ENCODE peak calls at places on chromosome X, in ten cellular contexts. K is stimulated activated effector memory CD8-positive, alpha-beta T cell treated with anti-CD3 and anti-CD28 coated beads, Interleukin-12 subunit alpha, Interleukin-12 subunit beta, amount 100 ng/mL, for 72 hours; J is activated CD8-positive, alpha-beta memory T cell treated with anti-CD3 and anti-CD28 coated beads for 48 hours; N is tibial artery; C is posterior vena cava; Q is kidney tubule cell; H is activated CD4-positive, alpha-beta T cell treated with anti-CD3 and anti-CD28 coated beads, Interleukin-2, amount 50 U/mL, for 1 hour; G is lower lobe of right lung; U is germinal center; F is stimulated activated CD4-positive, alpha-beta T cell treated with anti-CD3 and anti-CD28 coated beads, TNF-alpha, amount 100 ng/mL, for 48 hours. I is an unnamed sample.

GRCh38 chrX:31126205-31126604 is 54.4 kb upstream of the FTHL17 start:
- DNase-seq in N (no peak), U (no peak), G (no peak), H (no peak), F (no peak), J (no peak), Q (peak), K (no peak), C (no peak), I (no peak)

GRCh38 chrX:153966283-153966688 is 5.3 kb downstream of the HCFC1 start:
- DNase-seq in C (no peak), H (no peak), J (no peak), Q (no peak), N (peak), K (no peak), U (no peak), F (no peak), G (no peak), I (no peak)

GRCh38 chrX:113400193-113400704 is 559.6 kb upstream of the AMOT start:
- DNase-seq in N (no peak), Q (peak), H (no peak), G (no peak), U (no peak), F (no peak), J (no peak), C (no peak), K (no peak), I (peak)

GRCh38 chrX:85084770-85085393 is 81.2 kb downstream of the APOOL start:
- DNase-seq in Q (peak), G (no peak), H (no peak), U (peak), J (no peak), C (no peak), N (no peak), F (no peak), K (no peak), I (peak)

GRCh38 chrX:152638443-152638904 is 779 bp downstream of the GABRQ start:
- DNase-seq in U (no peak), K (no peak), N (no peak), C (peak), H (no peak), J (no peak), G (no peak), Q (no peak), F (no peak), I (no peak)

GRCh38 chrX:2243913-2244460 is 256.8 kb downstream of the DHRSX start:
- DNase-seq in J (no peak), G (no peak), N (no peak), H (no peak), U (no peak), F (no peak), Q (no peak), C (peak), K (no peak), I (no peak)

GRCh38 chrX:95950679-95951078 is 734.0 kb upstream of the DIAPH2 start:
- DNase-seq in Q (no peak), G (no peak), F (no peak), C (no peak), K (no peak), U (no peak), H (no peak), N (no peak), J (no peak), I (no peak)

GRCh38 chrX:15675490-15675921 is 10.9 kb upstream of the CLTRN start:
- DNase-seq in N (peak), Q (peak), U (peak), K (no peak), F (peak), C (peak), G (peak), H (peak), J (peak), I (peak)

GRCh38 chrX:129655547-129656248 is 942 bp upstream of the APLN start:
- DNase-seq in N (no peak), H (no peak), F (no peak), U (no peak), C (no peak), Q (peak), G (no peak), K (no peak), J (no peak), I (peak)

GRCh38 chrX:42797646-42798045 is 19.7 kb upstream of the PPP1R2C start:
- DNase-seq in Q (peak), K (no peak), C (no peak), N (no peak), U (no peak), G (no peak), H (no peak), F (no peak), J (no peak), I (no peak)

GRCh38 chrX:116781926-116782325 is 319.1 kb upstream of the CT83 start:
- DNase-seq in Q (no peak), H (no peak), N (no peak), K (no peak), J (no peak), U (no peak), F (no peak), G (no peak), C (no peak), I (no peak)

GRCh38 chrX:13250831-13251612 is 68.8 kb downstream of the ATXN3L start:
- DNase-seq in N (peak), J (no peak), K (no peak), Q (no peak), H (no peak), U (no peak), G (no peak), C (no peak), F (no peak), I (no peak)

GRCh38 chrX:115428011-115428410 is 133.0 kb upstream of the PLS3 start:
- DNase-seq in Q (no peak), F (no peak), C (no peak), J (no peak), H (no peak), N (no peak), G (no peak), U (no peak), K (no peak), I (no peak)

GRCh38 chrX:147180886-147181285 is 366.3 kb upstream of the CXorf51A start:
- DNase-seq in F (no peak), J (no peak), U (no peak), G (no peak), Q (peak), K (no peak), H (no peak), N (no peak), C (no peak), I (peak)

GRCh38 chrX:31508338-31508737 is 436.5 kb upstream of the FTHL17 start:
- DNase-seq in U (no peak), Q (peak), C (no peak), F (no peak), K (no peak), N (no peak), J (no peak), G (no peak), H (no peak), I (no peak)

GRCh38 chrX:46383006-46383405 is 162.2 kb downstream of the ZNF674 start:
- DNase-seq in C (no peak), K (no peak), H (no peak), U (no peak), G (no peak), N (no peak), J (no peak), Q (no peak), F (no peak), I (no peak)

I was measured in PC-3.